ENCODE peak calls at places on chromosome 4, in seven cellular contexts. V, F, A, K, I, O and U are unnamed samples.

GRCh38 chr4:1797861-1798529 is 4.9 kb downstream of the FGFR3 start:
- DNase-seq in F (no peak), K (no peak), I (no peak), V (no peak), O (no peak), A (no peak), U (no peak)

GRCh38 chr4:189084671-189085070 is 856.0 kb upstream of the FRG1 start:
- DNase-seq in O (no peak), K (no peak), F (no peak), V (no peak), I (no peak), A (no peak), U (peak; percentile 86)

GRCh38 chr4:107050525-107051135 is 14.5 kb upstream of the DKK2 start:
- DNase-seq in I (no peak), F (peak; percentile 69), O (no peak), V (no peak), A (no peak), K (no peak), U (no peak)

GRCh38 chr4:126799971-126800722 is 832.6 kb upstream of the INTU start:
- DNase-seq in A (no peak), F (peak; percentile 40), K (no peak), V (no peak), O (no peak), I (no peak), U (no peak)

GRCh38 chr4:65968873-65969272 is 298.6 kb upstream of the EPHA5 start:
- DNase-seq in I (no peak), K (peak; percentile 50), A (no peak), O (no peak), F (peak; percentile 2), V (no peak), U (no peak)

GRCh38 chr4:105474110-105474518 is 252 bp upstream of the PPA2 start:
- DNase-seq in I (no peak), O (no peak), A (peak; percentile 81), F (peak; percentile 95), K (no peak), V (no peak), U (no peak)

GRCh38 chr4:71932941-71933340 is 98.9 kb upstream of the NPFFR2 start:
- DNase-seq in I (no peak), V (no peak), F (no peak), K (no peak), A (peak; percentile 40), O (no peak), U (no peak)

GRCh38 chr4:113026556-113026955 is 22.9 kb upstream of the ANK2 start:
- DNase-seq in A (peak; percentile 29), V (no peak), I (no peak), K (peak; percentile 1), F (peak; percentile 56), O (no peak), U (no peak)

GRCh38 chr4:107069049-107069448 is 32.9 kb upstream of the DKK2 start:
- DNase-seq in K (no peak), V (no peak), F (peak; percentile 78), O (no peak), A (peak; percentile 73), I (no peak), U (no peak)